ENCODE peak calls at places on chromosomes 16 and 17, in five cellular contexts. O is B cell, T is BE2C, R is tibial nerve, Y is BJ. S is an unnamed sample.

GRCh38 chr17:45248132-45248936 is 13.6 kb downstream of the SPATA32 start:
- DNase-seq in Y (no peak), O (peak; percentile 90), R (no peak), T (no peak), S (peak; percentile 90)

GRCh38 chr16:84555418-84556196 is 51.1 kb upstream of the MEAK7 start:
- DNase-seq in R (no peak), O (no peak), Y (no peak), T (no peak), S (no peak)

GRCh38 chr16:11094838-11095565 is 150.6 kb downstream of the CLEC16A start:
- DNase-seq in T (no peak), R (no peak), O (no peak), Y (no peak), S (peak; percentile 59)

GRCh38 chr16:75110637-75111513 is 5.7 kb downstream of the LDHD start:
- DNase-seq in O (peak; percentile 84), R (peak; percentile 87), T (peak; percentile 88), Y (peak; percentile 29), S (peak; percentile 92)

GRCh38 chr17:80821546-80821945 is 170.1 kb upstream of the CHMP6 start:
- DNase-seq in Y (no peak), R (no peak), O (no peak), T (no peak), S (no peak)

GRCh38 chr17:47978324-47978723 is 7.4 kb downstream of the CDK5RAP3 start:
- DNase-seq in T (peak; percentile 84), O (peak; percentile 73), R (no peak), Y (no peak), S (peak; percentile 68)

GRCh38 chr16:73268311-73268997 is 220.5 kb upstream of the ZFHX3 start:
- DNase-seq in T (peak; percentile 45), Y (no peak), O (no peak), R (no peak), S (no peak)

GRCh38 chr17:7852919-7853692 is 1.8 kb upstream of the TMEM88 start:
- DNase-seq in Y (no peak), R (no peak), O (peak; percentile 51), T (no peak), S (peak; percentile 3)

GRCh38 chr16:17299790-17300189 is 171.0 kb downstream of the XYLT1 start:
- DNase-seq in T (no peak), O (no peak), R (no peak), Y (no peak), S (no peak)

GRCh38 chr16:65964752-65965151 is 401.7 kb upstream of the CDH5 start:
- DNase-seq in R (no peak), Y (no peak), O (no peak), T (no peak), S (no peak)
- TF ChIP-seq CTCF in R (no peak), Y (no peak), O (no peak), T (peak; percentile 20), S (no peak)

DNA sequence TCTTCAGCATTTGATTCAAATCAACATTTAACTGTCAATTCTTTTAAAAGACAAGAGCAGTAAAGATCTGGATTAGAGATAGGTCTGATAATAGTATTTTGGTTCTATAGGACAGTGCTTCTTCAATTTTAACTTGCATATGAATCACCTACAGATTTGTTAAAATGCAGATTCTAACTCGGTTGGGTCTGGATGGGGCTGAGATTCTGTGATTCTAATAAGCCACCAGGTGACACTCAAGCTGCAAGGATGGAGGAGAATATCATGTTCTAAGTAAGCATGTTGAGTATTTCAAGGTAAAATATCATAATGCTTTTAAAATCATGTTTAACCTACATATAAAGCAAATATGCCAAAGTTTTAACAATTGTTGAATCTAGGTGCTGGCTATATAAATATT is 15.8 kb downstream of the TSPOAP1 start:
- DNase-seq in O (peak; percentile 6), R (no peak), Y (no peak), T (no peak), S (no peak)
- TF ChIP-seq CTCF in O (no peak), R (no peak), Y (no peak), T (peak; percentile 13), S (no peak)

DNA sequence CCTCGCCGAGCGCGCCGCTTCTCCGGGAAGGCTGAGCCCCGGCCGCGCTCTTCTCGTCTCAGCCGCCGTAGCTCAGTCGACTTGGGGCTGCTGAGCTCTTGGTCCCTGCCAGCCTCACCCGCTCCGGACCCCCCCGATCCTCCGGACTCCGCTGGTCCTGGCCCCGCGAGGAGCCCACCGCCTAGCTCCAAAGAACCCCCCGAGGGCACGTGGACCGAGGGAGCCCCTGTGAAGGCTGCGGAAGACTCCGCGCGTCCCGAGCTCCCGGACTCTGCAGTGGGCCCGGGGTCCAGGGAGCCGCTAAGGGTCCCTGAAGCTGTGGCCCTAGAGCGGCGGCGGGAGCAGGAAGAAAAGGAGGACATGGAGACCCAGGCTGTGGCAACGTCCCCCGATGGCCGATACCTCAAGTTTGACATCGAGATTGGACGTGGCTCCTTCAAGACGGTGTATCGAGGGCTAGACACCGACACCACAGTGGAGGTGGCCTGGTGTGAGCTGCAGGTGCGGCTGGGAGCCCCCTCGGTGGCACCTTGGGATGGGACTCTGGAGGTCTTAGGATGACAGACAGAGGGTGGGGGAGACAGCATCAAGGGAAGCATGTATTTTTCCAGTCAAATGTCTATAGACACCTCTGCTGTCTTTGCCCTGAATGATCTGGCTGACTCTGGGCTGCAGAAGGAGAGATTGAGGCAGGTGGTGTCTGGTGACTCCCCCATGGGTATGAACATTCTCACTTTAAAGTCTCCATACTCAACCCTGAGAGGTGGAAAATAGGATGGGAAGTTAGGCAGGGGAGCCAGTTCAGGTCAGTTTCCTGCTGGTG is 617 bp downstream of the WNK4 start:
- DNase-seq in O (no peak), R (no peak), T (no peak), Y (no peak), S (no peak)
- TF ChIP-seq CTCF in O (no peak), R (no peak), T (no peak), Y (no peak), S (no peak)

GRCh38 chr17:36600936-36601302 is 464 bp upstream of the MRM1 start:
- DNase-seq in R (no peak), T (no peak), Y (no peak), O (no peak), S (peak; percentile 54)
- TF ChIP-seq CTCF in R (no peak), T (peak; percentile 6), Y (no peak), O (no peak), S (no peak)

GRCh38 chr17:67360880-67361279 is 5.5 kb downstream of the PSMD12 start:
- DNase-seq in T (no peak), R (no peak), O (no peak), Y (no peak), S (no peak)

GRCh38 chr17:67364847-67365761 is 1.3 kb downstream of the PSMD12 start:
- DNase-seq in O (no peak), Y (no peak), T (no peak), R (no peak), S (no peak)

GRCh38 chr17:67362173-67362572 is 4.2 kb downstream of the PSMD12 start:
- DNase-seq in R (no peak), Y (no peak), O (no peak), T (no peak), S (peak; percentile 24)

GRCh38 chr17:67358612-67359011 is 7.8 kb downstream of the PSMD12 start:
- DNase-seq in R (no peak), O (no peak), T (no peak), Y (no peak), S (no peak)

DNA sequence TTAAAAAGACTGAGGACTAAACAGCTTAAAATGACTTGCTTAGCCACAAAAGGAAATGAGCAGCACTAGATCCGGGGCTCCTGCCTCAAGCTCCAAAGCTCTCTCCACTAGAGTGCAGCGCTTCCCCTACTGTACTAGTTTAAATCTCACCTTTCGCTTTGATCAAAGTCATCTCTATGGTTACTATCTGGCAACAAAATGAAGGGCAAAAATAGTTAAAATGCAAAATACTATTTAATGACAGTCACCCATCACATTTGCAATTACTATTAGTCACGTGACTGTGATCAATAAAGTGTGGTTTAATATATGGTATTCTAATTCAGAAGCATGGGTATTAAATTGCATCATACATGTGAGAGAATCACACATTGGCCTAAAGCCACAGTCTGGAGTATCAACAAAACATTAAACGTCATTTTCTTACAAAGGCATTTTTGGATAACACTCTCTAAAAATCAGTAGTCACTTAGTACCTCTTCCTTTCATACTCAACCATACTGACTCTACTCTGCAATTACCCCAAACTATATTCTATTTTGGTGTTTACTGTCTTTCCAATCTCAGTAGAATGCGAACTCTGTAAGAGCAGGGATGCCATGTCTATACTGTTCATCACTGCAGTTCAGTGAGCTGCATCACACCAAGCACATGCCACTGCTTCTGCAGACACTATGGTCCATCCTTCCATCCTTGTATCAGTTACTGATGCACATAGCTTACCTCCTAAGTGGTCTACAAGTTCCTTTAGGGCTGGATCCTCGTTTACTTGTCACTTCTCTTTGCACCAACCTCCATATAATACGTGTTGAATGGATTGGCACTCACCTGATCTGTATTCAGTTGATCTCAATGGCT is 6.2 kb downstream of the PSMD12 start:
- DNase-seq in T (peak; percentile 41), R (no peak), Y (no peak), O (no peak), S (peak; percentile 77)
- TF ChIP-seq CTCF in T (peak; percentile 68), R (no peak), Y (peak; percentile 44), O (no peak), S (no peak)

S was measured in activated CD8-positive, alpha-beta T cell treated with anti-CD3 and anti-CD28 coated beads for 36 hours.